ENCODE peak calls at places on chromosome 14, in five cellular contexts. One of them, this sample, is unnamed. For H3K4me1, the result is how much of the 10 kb centered on the place peaks cover.

GRCh38 chr14:49641697-49642129 is 6.7 kb upstream of the DNAAF2 start:
- DNase-seq in mammary epithelial cell: no peak
- DNase-seq in fibroblast of lung: peak
- DNase-seq in GM12878: no peak
- DNase-seq in IMR-90: peak
- DNase-seq in this sample: no peak

GRCh38 chr14:34361504-34362011 is 100.5 kb downstream of the SPTSSA start:
- DNase-seq in fibroblast of lung: peak
- DNase-seq in mammary epithelial cell: no peak
- DNase-seq in IMR-90: peak
- DNase-seq in GM12878: no peak
- DNase-seq in this sample: no peak

GRCh38 chr14:52061380-52061779 is 7.5 kb downstream of the NID2 start:
- DNase-seq in IMR-90: no peak
- DNase-seq in fibroblast of lung: no peak
- DNase-seq in mammary epithelial cell: no peak
- DNase-seq in GM12878: no peak
- DNase-seq in this sample: no peak

GRCh38 chr14:56798447-56799326 is 11.6 kb downstream of the OTX2 start:
- DNase-seq in fibroblast of lung: no peak
- DNase-seq in GM12878: no peak
- DNase-seq in IMR-90: no peak
- DNase-seq in mammary epithelial cell: no peak
- DNase-seq in this sample: no peak

GRCh38 chr14:106737025-106737424 is 1210.6 kb downstream of the TMEM121 start:
- DNase-seq in fibroblast of lung: no peak
- DNase-seq in GM12878: no peak
- DNase-seq in mammary epithelial cell: no peak
- DNase-seq in IMR-90: no peak
- DNase-seq in this sample: no peak

GRCh38 chr14:82046512-82047226 is 513.0 kb upstream of the SEL1L start:
- DNase-seq in IMR-90: no peak
- DNase-seq in mammary epithelial cell: no peak
- DNase-seq in GM12878: no peak
- DNase-seq in fibroblast of lung: no peak
- DNase-seq in this sample: no peak

GRCh38 chr14:90093942-90094595 is 32.3 kb downstream of the KCNK13 start:
- DNase-seq in mammary epithelial cell: peak
- DNase-seq in fibroblast of lung: peak
- DNase-seq in GM12878: no peak
- DNase-seq in IMR-90: no peak
- DNase-seq in this sample: no peak

GRCh38 chr14:94681300-94682060 is 69.3 kb downstream of the SERPINA3 start:
- DNase-seq in IMR-90: peak
- DNase-seq in fibroblast of lung: peak
- DNase-seq in GM12878: no peak
- DNase-seq in mammary epithelial cell: peak
- DNase-seq in this sample: peak

GRCh38 chr14:104729835-104730181 is 5.8 kb downstream of the ADSS1 start:
- DNase-seq in mammary epithelial cell: no peak
- DNase-seq in IMR-90: no peak
- DNase-seq in fibroblast of lung: no peak
- DNase-seq in GM12878: no peak
- DNase-seq in this sample: no peak

GRCh38 chr14:75046275-75046674 is 5.0 kb downstream of the MLH3 start:
- DNase-seq in IMR-90: no peak
- DNase-seq in fibroblast of lung: no peak
- DNase-seq in GM12878: no peak
- DNase-seq in mammary epithelial cell: no peak
- DNase-seq in this sample: no peak

GRCh38 chr14:50985124-50985815 is 41.0 kb upstream of the PYGL start:
- DNase-seq in mammary epithelial cell: no peak
- DNase-seq in IMR-90: no peak
- DNase-seq in fibroblast of lung: peak
- DNase-seq in GM12878: no peak
- DNase-seq in this sample: no peak

GRCh38 chr14:70782361-70782760 is 27.0 kb downstream of the MAP3K9 start:
- DNase-seq in IMR-90: peak
- DNase-seq in fibroblast of lung: peak
- DNase-seq in mammary epithelial cell: peak
- DNase-seq in GM12878: no peak
- DNase-seq in this sample: no peak

GRCh38 chr14:81523016-81523415 is 10.6 kb downstream of the SEL1L start:
- DNase-seq in IMR-90: no peak
- DNase-seq in fibroblast of lung: no peak
- DNase-seq in mammary epithelial cell: no peak
- DNase-seq in GM12878: no peak
- DNase-seq in this sample: no peak

GRCh38 chr14:93999573-93999972 is 2.5 kb downstream of the CCDC197 start:
- DNase-seq in fibroblast of lung: no peak
- DNase-seq in GM12878: no peak
- DNase-seq in mammary epithelial cell: no peak
- DNase-seq in IMR-90: no peak
- DNase-seq in this sample: no peak

GRCh38 chr14:61934385-61934784 is 172.2 kb downstream of the SNAPC1 start:
- DNase-seq in GM12878: no peak
- DNase-seq in fibroblast of lung: peak
- DNase-seq in mammary epithelial cell: peak
- DNase-seq in IMR-90: peak
- DNase-seq in this sample: no peak

GRCh38 chr14:81198651-81199050 is 22.1 kb downstream of the GTF2A1 start:
- DNase-seq in IMR-90: no peak
- DNase-seq in fibroblast of lung: no peak
- DNase-seq in mammary epithelial cell: no peak
- DNase-seq in GM12878: no peak
- DNase-seq in this sample: no peak

GRCh38 chr14:103714063-103714724 is 1.1 kb downstream of the XRCC3 start:
- DNase-seq in mammary epithelial cell: no peak
- DNase-seq in GM12878: no peak
- DNase-seq in fibroblast of lung: no peak
- DNase-seq in IMR-90: no peak
- DNase-seq in this sample: peak
- TF ChIP-seq CTCF in mammary epithelial cell: no peak
- TF ChIP-seq CTCF in GM12878: no peak
- TF ChIP-seq CTCF in fibroblast of lung: no peak
- TF ChIP-seq CTCF in IMR-90: no peak
- TF ChIP-seq CTCF in this sample: peak

DNA sequence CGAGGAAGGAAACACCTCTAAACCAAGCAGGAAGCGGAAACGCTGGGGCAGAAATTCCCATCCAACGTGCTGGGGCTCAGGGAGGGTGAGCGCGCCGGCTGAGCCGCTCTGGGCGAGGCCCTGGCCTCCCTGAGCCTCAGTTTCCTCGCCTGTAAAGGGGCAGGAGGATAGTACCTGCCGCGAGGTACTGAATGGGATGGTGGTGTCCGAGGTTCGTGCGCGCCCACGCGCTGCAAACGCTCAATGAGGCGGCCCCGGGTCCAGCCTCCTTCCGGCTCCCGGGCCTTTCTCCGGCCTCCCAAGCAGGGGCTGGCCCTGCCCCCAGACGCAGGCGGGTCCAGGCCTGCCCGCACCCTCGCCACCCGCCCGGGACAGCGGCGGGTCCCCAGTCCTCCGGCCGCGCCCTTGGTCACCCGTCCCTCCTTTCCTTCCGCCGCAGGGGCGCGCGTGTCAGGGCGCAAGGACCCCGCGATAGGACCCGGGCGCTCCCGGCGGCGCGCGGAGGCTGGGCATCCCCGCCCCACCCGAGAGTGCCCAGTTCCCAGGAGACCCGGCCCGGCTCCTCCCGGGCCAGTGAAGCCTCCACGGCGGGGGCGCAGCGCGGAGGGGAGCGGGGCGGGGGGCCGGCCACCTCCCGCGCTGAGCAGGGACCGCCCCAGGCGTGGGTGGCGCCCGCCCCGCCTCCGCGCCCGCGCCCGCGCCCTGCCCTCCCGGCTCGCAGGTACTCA is 533 bp downstream of the BEGAIN start:
- DNase-seq in fibroblast of lung: peak
- DNase-seq in GM12878: no peak
- DNase-seq in IMR-90: no peak
- DNase-seq in mammary epithelial cell: peak
- DNase-seq in this sample: no peak
- H2AFZ ChIP-seq in fibroblast of lung: peak
- H2AFZ ChIP-seq in GM12878: no peak
- H2AFZ ChIP-seq in IMR-90: peak
- H2AFZ ChIP-seq in mammary epithelial cell: peak
- H2AFZ ChIP-seq in this sample: no peak

DNA sequence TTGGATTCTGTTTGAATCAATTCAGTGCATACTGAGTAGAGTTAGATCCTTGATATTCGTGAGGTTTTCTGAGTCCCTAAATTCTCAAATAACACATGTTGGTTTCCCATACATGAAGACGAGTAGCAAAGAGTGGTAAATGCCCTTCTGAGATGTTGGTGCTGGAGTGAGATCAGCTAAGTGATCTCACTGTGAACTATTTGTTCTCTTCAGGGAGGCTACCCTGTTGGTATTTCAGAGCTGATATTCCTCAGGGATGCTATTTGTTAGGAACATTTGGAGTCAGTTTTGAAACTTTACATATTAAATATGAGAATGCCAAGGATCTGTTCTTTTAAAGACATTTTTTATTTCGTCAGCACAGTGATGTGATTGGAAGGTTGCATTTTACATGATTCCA is 54.7 kb downstream of the SUSD6 start:
- DNase-seq in IMR-90: no peak
- DNase-seq in mammary epithelial cell: no peak
- DNase-seq in fibroblast of lung: no peak
- DNase-seq in GM12878: no peak
- DNase-seq in this sample: no peak
- H3K4me1 ChIP-seq in IMR-90: under half
- H3K4me1 ChIP-seq in mammary epithelial cell: under half
- H3K4me1 ChIP-seq in fibroblast of lung: under half
- H3K4me1 ChIP-seq in GM12878: half or more
- H3K4me1 ChIP-seq in this sample: half or more

DNA sequence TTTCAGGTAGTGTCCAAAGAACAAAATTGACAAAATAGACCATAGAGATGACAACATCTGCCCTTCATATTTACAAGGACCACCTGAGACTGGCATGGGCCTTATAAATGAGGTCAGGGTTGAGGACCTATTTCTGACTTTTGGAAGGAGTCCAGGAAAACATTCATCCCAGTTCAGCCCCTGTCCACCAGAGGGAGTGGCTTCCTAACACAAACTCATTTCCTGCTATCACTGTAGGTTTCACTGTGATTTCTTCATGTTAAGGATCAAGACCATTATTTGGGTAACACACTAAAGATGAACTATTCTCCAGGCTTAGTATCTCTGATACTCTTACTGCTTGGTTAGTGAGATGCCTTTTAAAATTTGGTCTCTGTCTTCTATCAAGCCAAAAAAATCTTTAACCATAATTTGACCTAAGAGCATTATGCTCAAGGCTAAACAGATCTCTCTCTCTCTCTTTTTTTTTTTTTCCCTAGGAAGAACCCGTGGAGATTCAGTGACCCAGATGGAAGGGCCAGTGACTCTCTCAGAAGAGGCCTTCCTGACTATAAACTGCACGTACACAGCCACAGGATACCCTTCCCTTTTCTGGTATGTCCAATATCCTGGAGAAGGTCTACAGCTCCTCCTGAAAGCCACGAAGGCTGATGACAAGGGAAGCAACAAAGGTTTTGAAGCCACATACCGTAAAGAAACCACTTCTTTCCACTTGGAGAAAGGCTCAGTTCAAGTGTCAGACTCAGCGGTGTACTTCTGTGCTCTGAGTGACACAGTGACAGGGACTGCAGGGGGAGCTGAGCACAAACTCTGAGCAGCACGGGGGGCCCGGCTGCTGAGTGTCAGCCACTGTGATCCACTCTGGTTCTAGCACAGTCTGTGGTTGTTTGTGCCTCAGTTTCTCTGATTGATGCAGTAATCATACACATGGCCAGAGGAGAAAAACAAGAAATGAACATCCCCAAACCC is 267.6 kb upstream of the OR4E1 start:
- DNase-seq in GM12878: no peak
- DNase-seq in fibroblast of lung: no peak
- DNase-seq in mammary epithelial cell: peak
- DNase-seq in IMR-90: peak
- DNase-seq in this sample: peak
- TF ChIP-seq CTCF in GM12878: peak
- TF ChIP-seq CTCF in fibroblast of lung: peak
- TF ChIP-seq CTCF in mammary epithelial cell: peak
- TF ChIP-seq CTCF in IMR-90: peak
- TF ChIP-seq CTCF in this sample: peak

GRCh38 chr14:37203423-37203822 is 5.7 kb downstream of the MIPOL1 start:
- DNase-seq in IMR-90: no peak
- DNase-seq in mammary epithelial cell: no peak
- DNase-seq in GM12878: no peak
- DNase-seq in fibroblast of lung: no peak
- DNase-seq in this sample: no peak
- H2AFZ ChIP-seq in IMR-90: no peak
- H2AFZ ChIP-seq in mammary epithelial cell: no peak
- H2AFZ ChIP-seq in GM12878: no peak
- H2AFZ ChIP-seq in fibroblast of lung: no peak
- H2AFZ ChIP-seq in this sample: no peak

DNA sequence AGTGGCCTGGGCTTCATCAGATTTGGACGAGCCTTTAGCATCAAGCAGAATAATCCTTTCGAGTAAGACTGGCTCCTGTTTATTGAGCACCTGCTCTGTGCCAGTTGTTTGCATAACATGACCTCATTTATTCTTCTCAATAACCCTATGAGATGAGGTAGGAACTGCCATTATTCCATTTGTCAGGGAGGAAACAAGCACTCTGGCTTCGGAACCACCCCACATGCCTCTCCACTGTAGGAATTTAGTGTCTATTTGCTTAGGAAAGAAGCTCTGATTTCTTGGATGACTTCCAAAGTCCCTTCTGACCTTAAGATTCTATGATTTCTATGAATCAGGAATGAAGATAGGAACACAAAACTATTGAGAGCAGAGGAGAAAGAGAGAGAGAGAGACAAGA is 11.0 kb downstream of the SAMD4A start:
- DNase-seq in mammary epithelial cell: no peak
- DNase-seq in fibroblast of lung: peak
- DNase-seq in IMR-90: peak
- DNase-seq in GM12878: no peak
- DNase-seq in this sample: no peak
- H3K4me1 ChIP-seq in mammary epithelial cell: under half
- H3K4me1 ChIP-seq in fibroblast of lung: under half
- H3K4me1 ChIP-seq in IMR-90: under half
- H3K4me1 ChIP-seq in GM12878: under half
- H3K4me1 ChIP-seq in this sample: under half

DNA sequence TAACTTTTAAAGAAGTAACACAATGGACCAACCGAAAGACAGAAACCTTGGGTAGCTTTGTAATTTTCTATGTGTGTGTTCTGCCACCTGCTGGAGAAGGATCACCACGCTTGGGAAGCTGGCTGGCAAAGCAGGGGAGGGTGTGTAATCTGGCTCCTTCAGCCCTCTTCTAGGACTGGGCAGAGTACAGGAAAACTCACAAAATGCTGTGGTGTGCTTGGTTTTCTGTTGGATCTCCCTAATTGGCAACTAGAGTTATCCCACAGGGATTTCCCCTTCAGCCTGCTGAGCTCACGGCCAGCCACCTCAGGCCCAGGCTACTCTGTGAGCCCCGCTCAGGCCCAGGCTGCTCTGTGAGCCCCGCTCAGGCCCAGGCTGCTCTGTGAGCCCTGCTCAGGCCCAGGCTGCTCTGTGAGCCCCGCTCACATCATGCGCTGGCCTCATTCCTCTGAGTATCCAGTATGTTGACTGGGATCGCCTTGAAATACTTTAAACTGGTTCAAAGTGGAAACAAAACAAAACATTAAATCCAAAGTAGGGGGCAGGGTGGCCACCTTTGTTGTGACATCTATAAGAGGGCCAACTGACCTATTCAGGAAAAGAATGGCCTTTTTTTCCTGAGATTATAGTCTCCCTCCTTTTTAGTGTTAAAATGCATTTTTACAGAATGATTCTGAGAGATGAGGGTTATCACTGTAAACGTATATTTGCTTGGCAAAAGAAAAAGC is 52.0 kb upstream of the RNU6-8 start:
- DNase-seq in mammary epithelial cell: peak
- DNase-seq in fibroblast of lung: peak
- DNase-seq in GM12878: no peak
- DNase-seq in IMR-90: peak
- DNase-seq in this sample: peak
- TF ChIP-seq CTCF in mammary epithelial cell: peak
- TF ChIP-seq CTCF in fibroblast of lung: peak
- TF ChIP-seq CTCF in GM12878: peak
- TF ChIP-seq CTCF in IMR-90: peak
- TF ChIP-seq CTCF in this sample: peak

This sample was measured in OCI-LY7.